ENCODE peak calls at places on chromosomes 11 and 22, in six cellular contexts. F, D, O, S, G and C are unnamed samples. For H3K27me3, the result is how much of the 10 kb centered on the place peaks cover.

GRCh38 chr11:2377511-2378443 is 667 bp downstream of the CD81 start:
- DNase-seq in F (peak), D (peak), O (peak), S (no peak), G (peak), C (peak)

GRCh38 chr11:129251067-129251466 is 58.9 kb upstream of the ARHGAP32 start:
- DNase-seq in F (no peak), D (no peak), O (no peak), S (no peak), G (no peak), C (no peak)

GRCh38 chr11:84719935-84720577 is 907.1 kb downstream of the DLG2 start:
- DNase-seq in F (peak), D (peak), O (peak), S (no peak), G (peak), C (no peak)

GRCh38 chr22:49049691-49050090 is 778.0 kb downstream of the BRD1 start:
- DNase-seq in F (no peak), D (no peak), O (no peak), S (no peak), G (no peak), C (no peak)

GRCh38 chr22:32752868-32753520 is 48.5 kb upstream of the TIMP3 start:
- DNase-seq in F (no peak), D (no peak), O (peak), S (no peak), G (peak), C (peak)

GRCh38 chr11:31060880-31061279 is 308.7 kb downstream of the DCDC1 start:
- DNase-seq in F (no peak), D (no peak), O (no peak), S (no peak), G (peak), C (no peak)

GRCh38 chr11:69144719-69145365 is 10.9 kb upstream of the SMIM38 start:
- DNase-seq in F (no peak), D (no peak), O (no peak), S (no peak), G (no peak), C (no peak)

GRCh38 chr11:18563090-18563730 is 25.3 kb downstream of the UEVLD start:
- DNase-seq in F (no peak), D (no peak), O (no peak), S (no peak), G (no peak), C (no peak)

GRCh38 chr11:96272542-96273306 is 70.3 kb downstream of the MAML2 start:
- DNase-seq in F (no peak), D (no peak), O (no peak), S (no peak), G (peak), C (no peak)

GRCh38 chr11:125952973-125953372 is 7.1 kb downstream of the VSIG10L2 start:
- DNase-seq in F (no peak), D (peak), O (peak), S (no peak), G (peak), C (peak)

GRCh38 chr11:73866586-73866996 is 10.1 kb downstream of the COA4 start:
- DNase-seq in F (no peak), D (no peak), O (no peak), S (peak), G (no peak), C (peak)

GRCh38 chr11:18295316-18295715 is 26.6 kb downstream of the HPS5 start:
- DNase-seq in F (no peak), D (no peak), O (no peak), S (no peak), G (no peak), C (no peak)

GRCh38 chr11:125301301-125301700 is 136.8 kb downstream of the PKNOX2 start:
- DNase-seq in F (no peak), D (no peak), O (no peak), S (no peak), G (no peak), C (no peak)

GRCh38 chr11:128261011-128261421 is 326.3 kb downstream of the ETS1 start:
- DNase-seq in F (no peak), D (no peak), O (no peak), S (no peak), G (no peak), C (no peak)

GRCh38 chr11:131894615-131895544 is 524.5 kb downstream of the NTM start:
- DNase-seq in F (no peak), D (no peak), O (no peak), S (no peak), G (no peak), C (no peak)

GRCh38 chr11:114321621-114322257 is 25.5 kb downstream of the NNMT start:
- DNase-seq in F (no peak), D (no peak), O (peak), S (no peak), G (no peak), C (no peak)

GRCh38 chr11:66727883-66728759 is 895 bp downstream of the SPTBN2 start:
- DNase-seq in F (no peak), D (no peak), O (no peak), S (no peak), G (peak), C (peak)

GRCh38 chr11:1200611-1201191 is 22.2 kb upstream of the MUC5B start:
- DNase-seq in F (peak), D (peak), O (no peak), S (no peak), G (no peak), C (peak)

GRCh38 chr11:125451400-125452124 is 44.5 kb downstream of the FEZ1 start:
- DNase-seq in F (peak), D (no peak), O (peak), S (no peak), G (peak), C (peak)

GRCh38 chr11:128421577-128421976 is 165.8 kb downstream of the ETS1 start:
- DNase-seq in F (no peak), D (no peak), O (no peak), S (no peak), G (no peak), C (no peak)

GRCh38 chr11:14445542-14446530 is 53.8 kb downstream of the COPB1 start:
- DNase-seq in F (no peak), D (no peak), O (no peak), S (no peak), G (no peak), C (no peak)

GRCh38 chr11:134652586-134653255 is 240.7 kb upstream of the B3GAT1 start:
- DNase-seq in F (no peak), D (no peak), O (no peak), S (no peak), G (no peak), C (peak)

GRCh38 chr22:49641770-49642313 is 185.8 kb downstream of the BRD1 start:
- DNase-seq in F (no peak), D (no peak), O (no peak), S (no peak), G (peak), C (no peak)

GRCh38 chr11:105862736-105863367 is 159.2 kb downstream of the MSANTD4 start:
- DNase-seq in F (no peak), D (no peak), O (no peak), S (peak), G (no peak), C (no peak)

GRCh38 chr11:44681698-44682097 is 45.1 kb upstream of the TSPAN18 start:
- DNase-seq in F (no peak), D (no peak), O (no peak), S (no peak), G (no peak), C (no peak)

GRCh38 chr11:2892215-2893020 is 6.8 kb upstream of the CDKN1C start:
- DNase-seq in F (peak), D (peak), O (peak), S (no peak), G (peak), C (peak)

GRCh38 chr22:33047744-33048143 is 10.4 kb downstream of the SYN3 start:
- DNase-seq in F (no peak), D (no peak), O (no peak), S (no peak), G (no peak), C (no peak)

GRCh38 chr11:77473801-77474508 is at the start of gene PAK1:
- DNase-seq in F (peak), D (peak), O (peak), S (peak), G (peak), C (peak)

GRCh38 chr11:94557992-94558391 is 9.2 kb upstream of the PIWIL4 start:
- DNase-seq in F (no peak), D (no peak), O (no peak), S (no peak), G (no peak), C (no peak)

GRCh38 chr11:47991266-47991830 is 11.0 kb downstream of the PTPRJ start:
- DNase-seq in F (peak), D (peak), O (no peak), S (no peak), G (peak), C (no peak)

GRCh38 chr11:117535201-117535869 is 207.7 kb downstream of the CEP164 start:
- DNase-seq in F (no peak), D (peak), O (peak), S (no peak), G (peak), C (peak)

GRCh38 chr11:117538731-117539130 is 211.1 kb downstream of the CEP164 start:
- DNase-seq in F (no peak), D (no peak), O (no peak), S (no peak), G (no peak), C (peak)

GRCh38 chr11:117532568-117532967 is 204.9 kb downstream of the CEP164 start:
- DNase-seq in F (no peak), D (no peak), O (no peak), S (no peak), G (no peak), C (no peak)

GRCh38 chr11:117538256-117538655 is 210.6 kb downstream of the CEP164 start:
- DNase-seq in F (no peak), D (no peak), O (no peak), S (no peak), G (no peak), C (no peak)

GRCh38 chr11:117535870-117536411 is 208.3 kb downstream of the CEP164 start:
- DNase-seq in F (no peak), D (no peak), O (no peak), S (no peak), G (no peak), C (no peak)
- H3K27me3 ChIP-seq in F (under half), D (under half), O (under half), S (under half), G (under half), C (under half)

DNA sequence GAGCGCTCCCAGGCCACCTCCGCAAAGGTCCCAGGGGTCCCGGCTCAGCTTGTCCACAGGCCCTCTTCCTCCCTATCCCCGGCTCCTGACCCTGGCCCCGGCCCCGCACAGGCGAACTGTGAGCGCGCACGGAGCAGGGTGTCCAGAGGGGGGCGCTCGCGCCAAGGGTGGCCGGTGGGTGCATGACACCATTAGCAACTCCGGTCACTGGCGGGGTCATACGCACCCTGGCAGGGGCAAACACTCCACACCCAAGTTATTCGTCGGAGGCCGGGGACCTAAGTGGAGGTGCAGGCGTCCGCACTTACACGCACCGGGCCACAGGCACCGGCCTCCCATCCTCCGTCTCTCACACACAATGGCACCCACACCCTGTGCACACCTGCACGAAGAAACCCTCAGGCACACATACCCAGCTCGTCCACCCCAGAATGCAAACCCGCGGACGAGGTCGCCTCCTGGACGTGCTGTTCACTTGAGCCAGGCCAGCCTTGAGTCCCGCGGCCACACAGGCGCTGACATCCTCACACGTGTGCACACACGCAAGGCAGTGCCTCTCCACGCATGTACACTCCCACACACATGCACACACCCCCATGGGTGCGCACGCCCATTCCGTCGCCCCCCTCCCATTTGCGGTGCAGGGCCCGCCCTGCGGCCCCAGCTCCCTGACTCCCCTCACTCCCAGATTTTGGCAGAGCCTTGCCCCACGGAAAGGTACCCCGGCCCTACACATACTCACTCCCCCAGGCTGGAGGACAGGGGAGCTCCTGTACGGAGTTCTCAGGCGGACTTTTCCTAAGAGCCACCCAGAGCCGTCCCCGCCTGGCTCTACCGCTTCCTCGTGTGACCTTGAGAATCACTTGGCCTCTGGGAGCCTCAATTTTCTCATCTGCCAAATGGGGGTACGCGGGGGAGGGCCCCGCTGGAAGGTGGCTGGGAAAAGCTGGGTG is at the start of gene RASGRP2:
- DNase-seq in F (peak), D (peak), O (peak), S (no peak), G (peak), C (peak)
- H3K27me3 ChIP-seq in F (under half), D (under half), O (under half), S (under half), G (under half), C (under half)

DNA sequence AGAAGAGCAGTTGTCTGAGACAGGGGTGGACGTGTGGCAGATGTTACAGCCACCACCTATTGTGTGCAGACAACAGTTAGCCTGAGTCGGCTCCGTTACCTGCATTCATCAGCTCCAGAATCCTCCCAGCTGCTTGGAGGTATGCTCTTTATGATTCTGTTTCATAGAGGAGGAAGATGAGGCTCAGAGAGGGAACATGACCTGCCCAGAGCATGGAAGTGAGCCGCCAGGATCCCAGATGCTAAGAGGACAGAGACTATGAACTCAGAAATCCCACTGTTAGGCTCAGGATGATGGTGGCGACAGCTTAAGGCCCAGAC is 1.5 kb downstream of the EMID1 start:
- DNase-seq in F (no peak), D (no peak), O (no peak), S (no peak), G (no peak), C (no peak)
- H3K27me3 ChIP-seq in F (under half), D (under half), O (under half), S (under half), G (under half), C (under half)

GRCh38 chr11:16606784-16607674 is 131.4 kb upstream of the C11orf58 start:
- DNase-seq in F (peak), D (peak), O (peak), S (no peak), G (peak), C (peak)
- H3K27me3 ChIP-seq in F (half or more), D (half or more), O (under half), S (half or more), G (under half), C (half or more)

DNA sequence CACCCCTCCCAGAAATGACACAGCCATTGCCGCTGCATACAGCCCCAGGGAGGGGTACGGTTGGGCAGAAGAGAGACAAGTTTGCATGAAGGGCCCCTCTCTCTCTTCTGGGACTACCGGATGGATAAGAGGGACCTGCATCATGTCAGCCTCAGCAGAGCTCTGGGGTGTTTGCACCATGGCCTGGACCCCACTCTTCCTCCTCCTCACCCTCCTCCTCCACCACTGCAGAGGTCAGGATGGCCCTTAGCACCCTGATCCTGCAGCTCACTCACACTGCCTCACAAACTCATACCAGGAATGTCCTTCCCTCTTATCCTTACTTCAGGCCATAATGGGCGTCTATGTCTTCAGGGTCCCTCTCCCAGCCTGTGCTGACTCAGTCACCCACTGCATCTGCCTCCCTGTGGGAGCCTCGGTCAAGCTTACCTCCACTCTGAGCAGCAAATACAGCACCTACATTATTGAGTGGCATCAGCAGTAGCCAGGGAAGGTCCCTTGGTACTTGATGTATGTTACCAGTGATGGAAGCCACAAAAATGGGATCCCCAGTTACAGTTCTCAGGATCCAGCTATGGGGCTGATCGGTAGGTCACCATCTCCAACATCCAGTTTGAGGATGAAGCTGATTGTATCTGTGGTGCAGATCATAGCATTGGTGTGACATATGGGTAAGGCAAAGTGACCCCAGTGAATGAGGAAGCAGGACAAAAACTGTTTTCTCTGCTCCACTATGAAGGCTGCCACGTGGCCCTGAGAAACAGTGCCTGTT is 62.2 kb upstream of the VPREB1 start:
- DNase-seq in F (no peak), D (no peak), O (no peak), S (no peak), G (no peak), C (no peak)
- H3K27me3 ChIP-seq in F (half or more), D (under half), O (half or more), S (half or more), G (under half), C (under half)

GRCh38 chr11:11540157-11540556 is 81.6 kb downstream of the GALNT18 start:
- DNase-seq in F (no peak), D (no peak), O (no peak), S (no peak), G (no peak), C (no peak)
- H3K27me3 ChIP-seq in F (under half), D (under half), O (under half), S (under half), G (under half), C (under half)

DNA sequence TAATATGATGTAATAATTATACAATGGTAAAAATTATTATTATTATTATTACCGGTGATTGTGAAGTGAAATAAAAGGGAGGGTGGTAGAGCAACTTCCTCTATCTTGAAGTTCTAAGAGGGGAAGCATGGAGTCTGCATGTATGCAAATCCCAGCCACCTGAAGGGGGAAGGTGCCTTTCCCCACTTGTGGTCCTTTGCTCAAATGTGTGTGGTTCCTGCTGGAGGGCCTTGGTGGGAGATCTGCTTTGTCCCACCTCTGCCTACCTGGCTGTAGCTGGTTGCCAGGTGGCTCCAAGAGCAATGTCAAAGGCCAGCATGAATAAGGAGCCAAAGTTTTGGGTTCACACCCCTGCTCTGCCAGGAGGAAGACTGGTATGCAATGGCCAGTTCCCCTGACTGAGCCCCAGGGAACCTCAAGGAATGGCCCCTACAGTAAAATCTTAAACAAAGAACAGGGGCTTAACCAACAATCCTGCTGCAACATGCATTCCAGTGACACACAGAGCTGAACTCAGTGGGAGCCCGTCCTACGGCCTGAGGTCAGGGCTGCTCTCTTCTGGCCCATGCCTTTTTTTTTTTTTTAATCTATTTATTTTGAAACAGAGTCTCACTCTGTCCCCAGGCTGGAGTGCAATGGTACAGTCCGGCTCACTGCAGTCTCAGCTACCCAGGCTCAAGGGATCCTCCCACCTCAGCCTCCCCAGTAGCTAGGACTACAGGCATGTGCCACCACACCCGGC is 8.5 kb downstream of the TMEM132A start:
- DNase-seq in F (no peak), D (no peak), O (no peak), S (no peak), G (no peak), C (no peak)
- H3K27me3 ChIP-seq in F (under half), D (under half), O (under half), S (under half), G (under half), C (under half)

GRCh38 chr11:29161216-29161615 is 855.6 kb downstream of the KCNA4 start:
- DNase-seq in F (no peak), D (no peak), O (no peak), S (no peak), G (no peak), C (no peak)
- H3K27me3 ChIP-seq in F (under half), D (under half), O (under half), S (under half), G (under half), C (under half)